ENCODE peak calls at places on chromosomes 12 and 14, in five cellular contexts. Q is tibial artery, E is lower lobe of right lung, Y is stomach, U is heart left ventricle. M is an unnamed sample. For H3K27me3, the result is how much of the 10 kb centered on the place peaks cover.

GRCh38 chr14:105859717-105860614 is 333.6 kb downstream of the TMEM121 start:
- DNase-seq in E (peak), Y (peak), U (peak), Q (peak), M (peak)

GRCh38 chr12:120480211-120480610 is 10.7 kb upstream of the SRSF9 start:
- DNase-seq in E (no peak), Q (no peak), Y (no peak), U (no peak), M (no peak)

GRCh38 chr14:100383727-100384158 is 60.6 kb downstream of the SLC25A47 start:
- DNase-seq in E (peak), Y (peak), Q (peak), U (peak), M (peak)

GRCh38 chr12:96244826-96245225 is 50.7 kb downstream of the ELK3 start:
- DNase-seq in Q (no peak), E (no peak), U (no peak), Y (no peak), M (no peak)

GRCh38 chr12:21248679-21249078 is 86.0 kb downstream of the SLCO1A2 start:
- DNase-seq in E (no peak), U (no peak), Q (no peak), Y (no peak), M (no peak)

GRCh38 chr14:89256273-89256672 is 160.8 kb downstream of the FOXN3 start:
- DNase-seq in Y (no peak), Q (no peak), E (no peak), U (no peak), M (no peak)

GRCh38 chr14:52266179-52266578 is 1.3 kb upstream of the PTGDR start:
- DNase-seq in U (no peak), Q (peak), E (no peak), Y (no peak), M (no peak)

GRCh38 chr14:100321473-100322137 is 1.5 kb upstream of the SLC25A47 start:
- DNase-seq in Q (no peak), Y (no peak), E (no peak), U (peak), M (no peak)

GRCh38 chr14:91229743-91230200 is 14.7 kb downstream of the GPR68 start:
- DNase-seq in Y (no peak), E (no peak), Q (no peak), U (no peak), M (no peak)

GRCh38 chr12:128754275-128754674 is 69.5 kb downstream of the SLC15A4 start:
- DNase-seq in Q (no peak), U (no peak), E (no peak), Y (no peak), M (no peak)

GRCh38 chr12:15522574-15523187 is 200.4 kb downstream of the PTPRO start:
- DNase-seq in E (no peak), Q (no peak), Y (no peak), U (no peak), M (no peak)

GRCh38 chr14:106417224-106418049 is 891.1 kb downstream of the TMEM121 start:
- DNase-seq in Y (peak), U (peak), Q (no peak), E (peak), M (peak)

GRCh38 chr14:52473557-52473956 is 78.7 kb downstream of the TXNDC16 start:
- DNase-seq in Q (no peak), Y (no peak), E (no peak), U (no peak), M (no peak)

GRCh38 chr12:83016226-83016835 is 329.6 kb downstream of the TMTC2 start:
- DNase-seq in Q (no peak), E (no peak), U (no peak), Y (peak), M (no peak)

GRCh38 chr14:71395151-71395604 is 487.9 kb downstream of the PCNX1 start:
- DNase-seq in Q (no peak), E (no peak), Y (no peak), U (no peak), M (no peak)

GRCh38 chr12:68291396-68292036 is 38.1 kb upstream of the IL22 start:
- DNase-seq in Q (no peak), U (no peak), E (no peak), Y (no peak), M (no peak)

GRCh38 chr14:77122555-77123125 is 19.0 kb downstream of the ZDHHC22 start:
- DNase-seq in Q (no peak), E (no peak), Y (no peak), U (no peak), M (no peak)

GRCh38 chr14:26204362-26204953 is 393.4 kb downstream of the NOVA1 start:
- DNase-seq in Q (no peak), E (no peak), Y (no peak), U (no peak), M (no peak)

GRCh38 chr14:26993541-26993940 is 395.7 kb upstream of the NOVA1 start:
- DNase-seq in Y (no peak), Q (no peak), U (no peak), E (no peak), M (no peak)

GRCh38 chr12:111766608-111767361 is at the start of gene ALDH2:
- DNase-seq in Y (peak), Q (peak), U (peak), E (peak), M (peak)

GRCh38 chr12:63103489-63104131 is 47.4 kb downstream of the AVPR1A start:
- DNase-seq in U (no peak), E (no peak), Y (no peak), Q (no peak), M (no peak)

GRCh38 chr12:44246481-44247105 is 410.7 kb downstream of the TMEM117 start:
- DNase-seq in Y (no peak), Q (no peak), U (no peak), E (no peak), M (no peak)

GRCh38 chr14:91315844-91316267 is 71.4 kb upstream of the GPR68 start:
- DNase-seq in Q (no peak), Y (peak), E (no peak), U (no peak), M (no peak)

GRCh38 chr14:71905031-71905430 is 27.2 kb upstream of the RGS6 start:
- DNase-seq in Q (no peak), E (no peak), U (no peak), Y (no peak), M (no peak)

GRCh38 chr12:47812797-47813490 is 6.8 kb downstream of the HDAC7 start:
- DNase-seq in U (peak), E (peak), Y (peak), Q (peak), M (peak)

DNA sequence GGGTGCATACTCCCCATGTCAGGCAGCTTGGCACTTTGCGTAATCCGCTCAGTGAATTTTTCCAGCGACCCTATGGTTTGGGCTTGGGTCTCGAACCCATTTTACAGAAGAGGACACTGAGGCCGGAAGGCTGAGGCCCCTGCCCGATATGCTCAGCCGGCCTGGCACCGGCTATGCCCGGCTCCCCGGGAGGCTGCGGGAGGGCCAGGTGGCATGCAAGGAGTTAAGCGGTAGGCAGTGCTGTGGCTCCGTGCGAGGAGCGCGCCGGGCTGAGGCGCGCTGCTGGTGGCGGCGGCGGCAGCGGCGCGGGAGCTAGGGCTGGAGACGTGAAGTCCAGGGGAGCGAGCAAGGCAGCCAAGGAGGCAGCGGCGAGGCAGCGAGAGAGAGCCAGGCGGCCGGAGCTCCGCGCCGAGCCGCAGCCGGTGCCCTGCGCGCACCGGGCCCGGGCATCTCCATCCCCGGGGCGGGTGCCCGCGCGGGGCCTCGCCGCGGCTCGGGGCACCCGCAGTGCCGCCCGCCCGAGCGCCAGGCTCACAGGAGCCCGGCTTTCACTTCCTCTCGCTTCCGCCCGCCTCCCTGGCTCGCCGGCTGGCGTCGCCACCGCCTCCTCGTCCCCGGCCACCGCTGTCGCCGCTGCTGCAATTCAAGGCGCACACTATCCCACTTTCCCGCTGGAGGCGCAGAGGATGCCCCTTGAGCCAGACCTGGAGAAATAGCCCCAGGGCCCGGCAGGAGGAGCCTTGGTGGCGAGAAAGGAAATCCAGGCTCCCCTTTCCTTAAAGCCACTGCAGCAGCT is at the start of gene WSCD2:
- DNase-seq in Y (peak), Q (peak), U (no peak), E (peak), M (peak)
- H3K27me3 ChIP-seq in Y (half or more), Q (under half), U (half or more), E (half or more), M (under half)

GRCh38 chr12:12519599-12519998 is 43.1 kb downstream of the DUSP16 start:
- DNase-seq in Q (no peak), U (no peak), E (no peak), Y (no peak), M (no peak)

GRCh38 chr12:12518919-12519318 is 43.7 kb downstream of the DUSP16 start:
- DNase-seq in E (no peak), U (no peak), Y (no peak), Q (no peak), M (no peak)

GRCh38 chr12:12520278-12520677 is 42.4 kb downstream of the DUSP16 start:
- DNase-seq in Q (no peak), U (no peak), Y (no peak), E (no peak), M (no peak)

GRCh38 chr12:12521923-12522322 is 40.7 kb downstream of the DUSP16 start:
- DNase-seq in Q (no peak), U (no peak), E (no peak), Y (no peak), M (no peak)

DNA sequence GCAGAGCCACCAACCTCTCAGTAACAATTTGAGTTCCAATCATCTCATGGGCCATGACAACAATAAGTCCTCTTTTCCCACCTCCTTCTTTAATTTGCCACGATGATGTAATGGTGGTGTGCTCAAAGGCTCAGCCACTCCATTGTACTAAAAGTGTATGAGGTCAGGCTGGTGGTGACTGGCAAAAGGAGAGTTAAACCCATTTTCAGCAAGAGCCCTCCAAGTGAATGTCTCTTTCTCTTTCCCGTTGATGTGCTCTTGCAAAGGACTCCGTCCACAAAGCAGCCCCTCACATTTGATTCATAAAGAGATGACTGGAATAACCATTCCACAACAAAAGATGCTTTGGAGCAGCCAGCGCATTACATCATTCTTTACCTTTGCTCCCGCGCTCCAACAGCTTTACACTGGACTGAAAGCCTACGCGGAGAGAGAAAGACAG is 41.6 kb downstream of the DUSP16 start:
- DNase-seq in Q (no peak), Y (no peak), U (no peak), E (no peak), M (no peak)
- H3K4me3 ChIP-seq in Q (no peak), Y (no peak), U (no peak), E (no peak), M (no peak)

GRCh38 chr14:103879570-103880333 is 32.4 kb upstream of the PPP1R13B start:
- DNase-seq in Y (peak), Q (no peak), U (no peak), E (peak), M (no peak)
- H3K27ac ChIP-seq in Y (peak), Q (peak), U (peak), E (peak), M (no peak)

DNA sequence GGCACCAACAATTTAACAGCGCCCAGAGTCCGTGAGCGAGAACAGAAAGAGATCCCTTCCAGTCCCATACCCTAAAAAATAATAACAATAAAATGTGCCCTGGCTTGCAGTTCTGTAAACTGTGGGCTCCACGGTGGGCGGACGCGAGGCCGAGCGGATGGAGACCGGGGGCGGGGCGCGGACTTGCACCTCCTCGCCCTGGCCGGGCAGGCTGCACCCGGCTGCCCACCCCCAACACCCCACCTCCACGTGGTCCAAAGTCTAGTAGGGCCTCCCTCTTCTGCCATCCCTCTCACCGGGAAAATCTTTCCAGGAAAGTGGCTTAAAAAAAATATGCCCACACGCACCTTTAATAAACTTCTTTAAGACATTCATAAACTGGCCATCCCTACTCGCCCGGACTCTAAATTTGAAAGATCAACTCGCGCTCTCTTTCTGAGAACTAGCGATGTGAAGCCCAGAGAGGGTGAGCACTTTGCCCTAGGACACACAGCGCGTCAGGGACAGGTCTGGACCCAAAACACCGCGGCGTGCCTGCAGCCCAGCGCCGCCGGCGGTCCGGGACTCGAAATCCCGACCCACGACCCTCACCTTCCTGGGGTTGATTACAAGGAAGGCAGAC is 1.8 kb upstream of the BCL11B start:
- DNase-seq in Q (no peak), Y (peak), U (no peak), E (no peak), M (no peak)
- H3K27me3 ChIP-seq in Q (half or more), Y (half or more), U (half or more), E (half or more), M (under half)

GRCh38 chr12:88958153-88958552 is 377.9 kb upstream of the KITLG start:
- DNase-seq in E (no peak), U (no peak), Y (no peak), Q (no peak), M (no peak)
- H3K4me3 ChIP-seq in E (no peak), U (no peak), Y (no peak), Q (no peak), M (no peak)

GRCh38 chr12:32010631-32011030 is 51.4 kb downstream of the RESF1 start:
- DNase-seq in Q (no peak), Y (no peak), E (no peak), U (no peak), M (no peak)
- H3K27ac ChIP-seq in Q (no peak), Y (no peak), E (no peak), U (no peak), M (no peak)

DNA sequence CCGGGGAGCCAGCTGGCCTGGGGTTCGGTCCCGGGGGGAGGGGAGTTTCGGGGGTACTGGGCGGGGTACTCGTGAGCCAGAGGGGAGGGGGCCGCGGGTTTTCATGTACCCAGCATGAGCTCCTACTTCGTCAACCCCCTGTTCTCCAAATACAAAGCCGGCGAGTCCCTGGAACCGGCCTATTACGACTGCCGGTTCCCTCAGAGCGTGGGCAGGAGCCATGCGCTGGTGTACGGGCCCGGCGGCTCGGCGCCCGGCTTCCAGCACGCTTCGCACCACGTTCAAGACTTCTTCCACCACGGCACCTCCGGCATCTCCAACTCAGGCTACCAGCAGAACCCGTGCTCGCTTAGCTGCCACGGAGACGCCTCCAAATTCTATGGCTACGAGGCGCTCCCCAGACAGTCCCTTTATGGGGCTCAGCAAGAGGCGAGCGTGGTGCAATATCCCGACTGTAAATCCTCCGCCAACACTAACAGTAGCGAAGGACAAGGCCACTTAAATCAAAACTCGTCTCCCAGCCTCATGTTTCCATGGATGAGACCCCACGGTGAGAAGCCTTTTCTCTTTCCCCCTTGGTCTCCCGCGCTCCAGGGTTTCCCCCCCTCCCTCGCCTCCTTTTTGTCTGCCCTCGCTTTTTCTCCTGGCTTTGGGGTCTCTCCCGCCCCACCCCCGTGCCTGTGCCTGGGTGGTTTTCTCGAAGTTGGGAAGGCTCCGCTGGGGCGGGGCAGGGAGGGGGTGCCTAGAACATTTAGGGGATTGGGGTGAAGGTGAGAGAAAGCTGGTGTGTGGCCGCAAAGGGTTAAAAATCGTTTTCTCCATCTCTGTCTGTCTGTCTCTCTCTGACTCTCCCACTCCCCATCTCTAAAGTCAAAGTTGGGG is 627 bp downstream of the HOXC8 start:
- DNase-seq in Q (no peak), U (no peak), E (no peak), Y (no peak), M (peak)
- H3K27me3 ChIP-seq in Q (under half), U (half or more), E (half or more), Y (half or more), M (under half)